ENCODE peak calls at places on chromosomes 5 and 9, in seven cellular contexts. F is fibroblast of pulmonary artery, Y is left lung, E is omental fat pad, O is PC-9, G is endothelial cell, B is stomach. Z is an unnamed sample.

GRCh38 chr5:171520300-171521170 is 101.1 kb downstream of the FGF18 start:
- DNase-seq in B (no peak), O (peak), E (no peak), Y (no peak), G (peak), F (peak), Z (no peak)

GRCh38 chr9:114960276-114960675 is 29.9 kb upstream of the TNFSF8 start:
- DNase-seq in O (no peak), F (no peak), G (no peak), E (no peak), Y (no peak), B (no peak), Z (no peak)

GRCh38 chr5:170603578-170604565 is 100.1 kb downstream of the KCNIP1 start:
- DNase-seq in B (no peak), F (peak), E (no peak), O (no peak), Y (no peak), G (peak), Z (peak)

GRCh38 chr9:131823701-131824146 is 83.8 kb upstream of the RAPGEF1 start:
- DNase-seq in B (no peak), G (no peak), Y (no peak), E (no peak), F (no peak), O (no peak), Z (no peak)

GRCh38 chr9:125513634-125514413 is 193.2 kb downstream of the MAPKAP1 start:
- DNase-seq in B (peak), E (no peak), Y (no peak), F (peak), O (peak), G (no peak), Z (peak)

GRCh38 chr9:127783111-127783621 is 2.7 kb upstream of the CDK9 start:
- DNase-seq in Y (peak), E (no peak), G (no peak), B (peak), F (no peak), O (no peak), Z (no peak)

GRCh38 chr9:131769361-131769760 is 29.5 kb upstream of the RAPGEF1 start:
- DNase-seq in F (no peak), Y (no peak), O (peak), G (no peak), E (no peak), B (no peak), Z (no peak)

GRCh38 chr9:125758986-125759811 is 12.0 kb downstream of the PBX3 start:
- DNase-seq in O (no peak), B (no peak), E (no peak), G (no peak), F (no peak), Y (no peak), Z (no peak)

GRCh38 chr5:160348080-160348479 is 22.3 kb downstream of the C1QTNF2 start:
- DNase-seq in G (no peak), B (no peak), E (no peak), F (no peak), O (no peak), Y (no peak), Z (no peak)

GRCh38 chr5:121271546-121271945 is 580.1 kb upstream of the FTMT start:
- DNase-seq in B (no peak), O (no peak), F (no peak), E (no peak), G (no peak), Y (no peak), Z (no peak)

GRCh38 chr5:171363846-171364245 is 23.8 kb upstream of the NPM1 start:
- DNase-seq in G (no peak), F (no peak), B (no peak), E (no peak), Y (no peak), O (no peak), Z (no peak)

GRCh38 chr5:139422307-139422893 is 16.9 kb downstream of the DNAJC18 start:
- DNase-seq in F (peak), G (peak), B (no peak), E (no peak), Y (no peak), O (peak), Z (peak)

GRCh38 chr9:131406567-131407436 is 12.9 kb downstream of the PRRC2B start:
- DNase-seq in G (no peak), F (no peak), E (no peak), Y (no peak), B (no peak), O (no peak), Z (no peak)

GRCh38 chr5:179186801-179187200 is 126.6 kb downstream of the ZNF354C start:
- DNase-seq in E (no peak), B (no peak), G (no peak), O (no peak), Y (peak), F (no peak), Z (no peak)

GRCh38 chr5:173591300-173591622 is 25.2 kb downstream of the BOD1 start:
- DNase-seq in G (no peak), O (no peak), Y (no peak), F (no peak), E (no peak), B (no peak), Z (no peak)

GRCh38 chr5:173597304-173597703 is 19.1 kb downstream of the BOD1 start:
- DNase-seq in O (no peak), E (no peak), B (no peak), F (no peak), Y (no peak), G (no peak), Z (no peak)

GRCh38 chr5:173595826-173596225 is 20.6 kb downstream of the BOD1 start:
- DNase-seq in G (no peak), O (no peak), Y (no peak), E (no peak), B (no peak), F (no peak), Z (no peak)

GRCh38 chr5:173592050-173592669 is 24.3 kb downstream of the BOD1 start:
- DNase-seq in B (no peak), F (no peak), Y (no peak), G (peak), E (no peak), O (no peak), Z (no peak)

DNA sequence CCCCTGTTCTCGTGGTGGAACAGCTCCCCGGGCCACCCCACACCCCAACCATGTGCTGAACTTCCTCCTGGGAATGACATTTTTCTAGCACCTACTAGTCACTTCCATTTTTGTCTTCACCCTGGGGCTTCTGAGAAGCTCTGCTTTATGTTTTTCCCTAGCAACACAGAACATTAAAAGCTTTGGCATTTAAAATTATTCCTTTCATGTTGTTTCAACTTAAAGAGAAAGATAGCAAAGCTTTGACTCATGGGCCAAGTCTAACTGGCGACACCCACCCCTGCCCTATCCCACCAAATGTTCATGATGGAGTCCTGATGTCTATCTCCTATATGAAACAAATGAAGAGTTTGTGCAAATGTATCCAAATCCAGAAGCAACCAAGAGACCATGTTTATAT is 22.4 kb downstream of the BOD1 start:
- DNase-seq in E (no peak), F (no peak), O (no peak), Y (no peak), B (no peak), G (no peak), Z (peak)
- TF ChIP-seq CTCF in E (no peak), F (no peak), O (no peak), Y (no peak), B (no peak), G (no peak), Z (no peak)

GRCh38 chr5:132460835-132461230 is 29.7 kb downstream of the IRF1 start:
- DNase-seq in O (no peak), G (no peak), F (no peak), E (no peak), B (no peak), Y (no peak), Z (no peak)

GRCh38 chr5:132461235-132461634 is 29.3 kb downstream of the IRF1 start:
- DNase-seq in E (no peak), G (no peak), Y (no peak), B (no peak), O (no peak), F (no peak), Z (no peak)

GRCh38 chr5:132461671-132462070 is 28.9 kb downstream of the IRF1 start:
- DNase-seq in E (no peak), G (no peak), Y (no peak), B (no peak), O (no peak), F (no peak), Z (no peak)

GRCh38 chr5:132459031-132459982 is 31.3 kb downstream of the IRF1 start:
- DNase-seq in O (no peak), B (peak), E (no peak), F (peak), Y (no peak), G (no peak), Z (no peak)

DNA sequence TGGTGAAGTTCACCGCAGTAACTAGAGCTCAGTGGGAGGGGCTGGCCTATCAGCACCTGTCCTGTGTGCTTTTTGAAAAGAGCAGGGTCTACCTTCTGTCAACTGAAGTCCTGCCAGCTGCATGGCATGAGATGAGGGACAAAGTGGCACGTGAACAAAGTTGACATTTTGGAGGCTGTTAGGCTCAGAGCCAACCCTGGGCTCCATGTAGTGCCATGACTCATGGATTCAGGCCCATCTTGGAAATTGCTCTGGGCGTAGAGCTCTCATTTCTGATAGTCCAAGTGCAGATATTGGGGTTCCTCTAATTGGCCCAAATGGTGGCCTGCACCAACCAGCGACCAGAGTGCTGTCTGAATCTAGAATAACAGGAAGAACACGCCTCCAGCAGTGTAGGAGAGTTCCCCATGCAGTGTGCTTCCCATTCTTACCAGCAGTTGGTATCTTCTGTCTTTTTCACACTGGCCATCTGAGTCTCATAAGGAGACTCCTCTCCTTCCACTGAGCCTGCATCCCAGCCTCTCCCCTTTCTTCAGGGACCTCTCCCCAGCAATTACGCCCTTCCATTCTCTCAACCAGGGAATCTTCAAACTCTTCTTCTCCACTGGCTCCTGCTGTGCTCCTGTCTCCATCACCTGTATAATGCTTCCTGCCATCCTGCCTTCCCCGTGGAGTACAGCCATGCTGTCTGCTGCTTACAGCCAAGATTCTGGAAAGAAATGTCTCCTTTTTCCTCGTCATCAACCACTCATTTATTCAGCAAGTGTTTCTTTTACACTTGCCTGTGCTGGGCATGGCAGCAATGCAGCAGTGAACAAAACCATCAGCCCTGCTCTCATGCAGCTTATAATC is 30.4 kb downstream of the IRF1 start:
- DNase-seq in G (no peak), Y (no peak), F (no peak), E (no peak), O (no peak), B (peak), Z (no peak)
- TF ChIP-seq CTCF in G (peak), Y (peak), F (no peak), E (no peak), O (no peak), B (no peak), Z (peak)

DNA sequence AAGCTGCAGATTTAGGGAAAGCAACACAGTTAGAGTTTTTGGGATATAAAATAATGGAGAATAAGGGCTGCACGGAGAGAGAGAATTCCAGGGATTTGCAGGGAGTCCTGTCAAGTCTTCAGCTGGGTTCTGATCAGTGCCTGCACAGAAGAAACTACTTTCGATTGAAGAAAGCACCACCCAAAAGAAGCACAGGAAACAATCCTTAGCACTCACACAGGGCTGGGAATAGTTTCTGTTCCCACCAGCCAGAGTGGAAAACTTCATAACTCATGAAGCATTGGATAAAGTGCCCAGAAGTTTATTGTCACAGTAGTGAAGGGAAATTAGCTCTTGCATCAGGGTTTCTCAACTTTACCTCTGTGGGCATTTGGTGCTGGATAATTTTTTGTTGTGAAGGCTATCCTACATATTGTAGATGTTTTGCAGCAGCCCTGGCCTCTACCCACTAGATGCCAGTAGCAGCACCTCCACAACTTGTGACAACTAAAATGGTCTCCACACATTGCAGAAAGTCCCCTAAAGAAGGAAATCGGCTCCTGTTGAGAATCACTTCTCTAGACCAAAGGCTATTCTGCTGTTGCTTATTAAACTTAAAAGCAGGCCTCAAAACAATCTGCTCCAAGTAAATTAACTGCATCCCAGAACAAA is 71.0 kb upstream of the FAM120A start:
- DNase-seq in B (no peak), F (no peak), O (no peak), E (no peak), Y (no peak), G (no peak), Z (no peak)
- TF ChIP-seq CTCF in B (no peak), F (no peak), O (no peak), E (no peak), Y (no peak), G (no peak), Z (no peak)

GRCh38 chr5:168424506-168425298 is 61.6 kb upstream of the RARS1 start:
- DNase-seq in O (no peak), Y (no peak), B (no peak), E (no peak), G (no peak), F (peak), Z (peak)

GRCh38 chr5:168420461-168420860 is 65.8 kb upstream of the RARS1 start:
- DNase-seq in Y (no peak), G (no peak), F (no peak), E (no peak), B (no peak), O (no peak), Z (no peak)

GRCh38 chr5:168423971-168424370 is 62.3 kb upstream of the RARS1 start:
- DNase-seq in Y (no peak), O (no peak), G (no peak), E (no peak), B (no peak), F (no peak), Z (no peak)

GRCh38 chr5:168423478-168423877 is 62.8 kb upstream of the RARS1 start:
- DNase-seq in F (no peak), E (no peak), Y (no peak), B (no peak), G (no peak), O (no peak), Z (no peak)

GRCh38 chr5:168422431-168422830 is 63.8 kb upstream of the RARS1 start:
- DNase-seq in O (no peak), Y (no peak), G (no peak), E (no peak), B (no peak), F (no peak), Z (no peak)
- TF ChIP-seq CTCF in O (peak), Y (no peak), G (no peak), E (no peak), B (peak), F (peak), Z (peak)

GRCh38 chr5:156476704-156477103 is 149.7 kb downstream of the SGCD start:
- DNase-seq in B (no peak), F (no peak), Y (no peak), G (no peak), E (no peak), O (no peak), Z (no peak)

GRCh38 chr5:156474251-156474650 is 147.3 kb downstream of the SGCD start:
- DNase-seq in F (peak), O (no peak), B (no peak), G (no peak), E (no peak), Y (no peak), Z (no peak)

GRCh38 chr5:156477196-156477595 is 150.2 kb downstream of the SGCD start:
- DNase-seq in E (no peak), F (no peak), B (no peak), O (no peak), G (no peak), Y (no peak), Z (no peak)

GRCh38 chr5:156475182-156475830 is 148.3 kb downstream of the SGCD start:
- DNase-seq in B (no peak), O (no peak), Y (no peak), E (no peak), G (no peak), F (no peak), Z (no peak)

DNA sequence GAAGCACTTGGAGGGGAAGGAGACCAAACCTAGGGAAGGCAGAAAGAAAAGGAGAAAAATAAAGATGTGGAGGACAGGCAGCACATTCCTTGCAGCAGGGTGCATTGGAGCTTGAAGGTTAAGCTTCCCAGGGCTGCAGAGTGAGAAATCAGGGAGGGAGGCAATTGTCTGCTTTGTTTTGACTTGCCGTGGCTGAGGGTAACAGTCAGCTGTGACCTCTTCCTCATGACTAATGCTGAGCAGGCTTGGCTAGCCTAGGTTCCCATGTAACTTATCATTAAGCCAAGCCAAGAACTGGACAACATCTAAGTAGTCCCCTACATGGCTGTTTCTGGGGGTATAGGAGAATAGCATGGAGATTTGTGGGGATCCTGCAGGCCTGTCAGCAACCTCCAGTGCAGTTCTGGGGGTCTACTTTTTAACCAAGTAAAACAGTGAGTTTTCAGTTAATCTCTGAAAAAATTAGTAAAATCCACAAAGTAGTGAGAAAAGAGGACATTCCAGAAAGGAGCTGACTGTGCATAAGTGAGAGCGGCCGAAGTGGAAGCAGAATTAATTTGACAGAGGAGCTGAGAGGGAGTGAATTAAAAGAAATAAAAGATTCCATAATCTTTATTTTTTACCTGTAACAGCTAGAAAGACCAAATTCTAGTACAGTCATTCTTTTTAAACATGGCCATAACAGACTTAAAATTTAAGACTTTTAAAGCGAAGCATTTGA is 149.0 kb downstream of the SGCD start:
- DNase-seq in O (no peak), Y (no peak), E (no peak), B (no peak), G (no peak), F (peak), Z (peak)
- TF ChIP-seq CTCF in O (no peak), Y (no peak), E (no peak), B (no peak), G (no peak), F (peak), Z (no peak)